ENCODE peak calls at places on chromosome 4, in nine cellular contexts. P, N, W, D, R, I, O, A and L are unnamed samples.

GRCh38 chr4:54495091-54495490 is 162.7 kb upstream of the KIT start:
- DNase-seq in P (no peak), N (no peak), W (no peak), D (no peak), R (peak), I (no peak), O (no peak), A (no peak), L (no peak)

GRCh38 chr4:16783119-16783518 is 115.3 kb downstream of the LDB2 start:
- DNase-seq in P (peak), N (no peak), W (no peak), D (no peak), R (peak), I (peak), O (no peak), A (no peak), L (no peak)

GRCh38 chr4:1469043-1469442 is 62.8 kb upstream of the NKX1-1 start:
- DNase-seq in P (no peak), N (no peak), W (no peak), D (no peak), R (no peak), I (no peak), O (no peak), A (no peak), L (no peak)

GRCh38 chr4:169040559-169041261 is 30.7 kb upstream of the CBR4 start:
- DNase-seq in P (no peak), N (no peak), W (no peak), D (no peak), R (no peak), I (no peak), O (no peak), A (no peak), L (no peak)

GRCh38 chr4:87034527-87034926 is 99.7 kb downstream of the AFF1 start:
- DNase-seq in P (no peak), N (no peak), W (no peak), D (no peak), R (no peak), I (no peak), O (no peak), A (no peak), L (no peak)

GRCh38 chr4:47566975-47567374 is 81.9 kb downstream of the ATP10D start:
- DNase-seq in P (no peak), N (no peak), W (no peak), D (no peak), R (no peak), I (no peak), O (no peak), A (no peak), L (no peak)

GRCh38 chr4:98728433-98728832 is 70.0 kb upstream of the TSPAN5 start:
- DNase-seq in P (peak), N (peak), W (no peak), D (peak), R (no peak), I (peak), O (no peak), A (no peak), L (no peak)

GRCh38 chr4:5654791-5655190 is 53.6 kb downstream of the EVC2 start:
- DNase-seq in P (no peak), N (no peak), W (no peak), D (no peak), R (no peak), I (no peak), O (no peak), A (no peak), L (no peak)

GRCh38 chr4:121272526-121272925 is 108.3 kb downstream of the QRFPR start:
- DNase-seq in P (peak), N (no peak), W (no peak), D (peak), R (no peak), I (peak), O (no peak), A (no peak), L (no peak)